ENCODE peak calls at places on chromosomes 4 and X, in ten cellular contexts. R is brain microvascular endothelial cell, Q is HFF-Myc, E is Peyer's patch, V is uterus, O is GM12865, M is AG09309, J is MCF 10A, C is H9, K is transverse colon. N is an unnamed sample.

GRCh38 chr4:105551968-105552746 is at the start of gene ARHGEF38:
- DNase-seq in O (no peak), J (peak; percentile 18), V (no peak), K (peak; percentile 77), R (peak; percentile 17), M (no peak), C (peak; percentile 47), E (no peak), Q (no peak), N (no peak)

GRCh38 chr4:138307319-138307718 is 65.2 kb upstream of the SLC7A11 start:
- DNase-seq in C (no peak), E (no peak), K (no peak), O (peak; percentile 8), M (no peak), J (no peak), R (no peak), V (no peak), Q (no peak), N (no peak)

GRCh38 chr4:93501946-93502345 is 326.6 kb upstream of the ATOH1 start:
- DNase-seq in C (no peak), O (no peak), E (no peak), R (no peak), J (no peak), M (no peak), V (no peak), K (no peak), Q (no peak), N (no peak)

GRCh38 chr4:102761478-102761790 is 666 bp upstream of the MANBA start:
- DNase-seq in M (no peak), V (no peak), R (no peak), Q (no peak), C (no peak), E (no peak), J (no peak), K (peak; percentile 19), O (no peak), N (no peak)

GRCh38 chr4:48813984-48814383 is 16.9 kb upstream of the OCIAD1 start:
- DNase-seq in Q (no peak), R (no peak), M (no peak), V (no peak), J (no peak), K (no peak), E (no peak), C (no peak), O (peak; percentile 78), N (no peak)

GRCh38 chr4:15012017-15012788 is 9.9 kb downstream of the CPEB2 start:
- DNase-seq in J (no peak), V (no peak), K (no peak), Q (no peak), M (no peak), E (no peak), C (no peak), R (no peak), O (no peak), N (no peak)

GRCh38 chrX:136192839-136193414 is 45.6 kb downstream of the FHL1 start:
- DNase-seq in M (no peak), R (no peak), O (no peak), K (no peak), C (no peak), E (no peak), V (no peak), J (no peak), Q (no peak), N (no peak)

GRCh38 chr4:16443504-16444088 is 217.3 kb upstream of the TAPT1 start:
- DNase-seq in K (no peak), C (no peak), R (peak; percentile 39), J (peak; percentile 65), V (no peak), E (no peak), Q (peak; percentile 19), O (peak; percentile 47), M (no peak), N (no peak)

GRCh38 chr4:86706923-86707597 is 112.9 kb downstream of the PTPN13 start:
- DNase-seq in E (no peak), V (no peak), K (no peak), Q (no peak), C (no peak), O (no peak), M (no peak), R (no peak), J (peak; percentile 13), N (no peak)

DNA sequence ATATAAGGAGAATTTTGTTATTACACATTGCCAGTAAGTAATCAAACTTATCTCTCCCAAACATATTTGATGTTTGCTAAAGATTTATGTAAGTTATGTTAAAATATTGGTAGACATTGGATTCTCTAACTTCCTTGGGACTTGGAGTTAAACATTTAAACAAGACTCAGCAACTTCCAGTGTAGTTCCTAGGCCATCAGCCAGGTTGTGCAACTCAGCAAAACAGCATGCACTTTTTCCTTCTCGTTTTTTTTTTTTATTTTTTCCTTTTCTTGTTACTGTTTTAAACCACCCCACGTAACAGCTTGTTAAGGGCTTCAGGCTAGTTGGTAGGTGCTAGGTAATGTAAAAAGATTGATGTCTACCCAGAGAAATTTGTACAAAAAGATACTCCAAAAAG is 510.4 kb downstream of the ANKRD50 start:
- DNase-seq in V (peak; percentile 57), R (no peak), J (peak; percentile 34), K (no peak), E (no peak), Q (no peak), O (no peak), M (no peak), C (no peak), N (no peak)
- TF ChIP-seq CTCF in V (peak; percentile 5), R (peak; percentile 33), J (no peak), K (no peak), E (no peak), Q (no peak), O (no peak), M (no peak), C (no peak), N (no peak)

GRCh38 chr4:156252300-156253016 is 298.8 kb upstream of the CTSO start:
- DNase-seq in J (no peak), R (peak; percentile 57), E (no peak), O (no peak), M (peak; percentile 24), K (no peak), V (no peak), C (no peak), Q (no peak), N (no peak)
- TF ChIP-seq CTCF in J (no peak), R (no peak), E (no peak), O (no peak), M (no peak), K (no peak), V (no peak), C (no peak), Q (no peak), N (no peak)

DNA sequence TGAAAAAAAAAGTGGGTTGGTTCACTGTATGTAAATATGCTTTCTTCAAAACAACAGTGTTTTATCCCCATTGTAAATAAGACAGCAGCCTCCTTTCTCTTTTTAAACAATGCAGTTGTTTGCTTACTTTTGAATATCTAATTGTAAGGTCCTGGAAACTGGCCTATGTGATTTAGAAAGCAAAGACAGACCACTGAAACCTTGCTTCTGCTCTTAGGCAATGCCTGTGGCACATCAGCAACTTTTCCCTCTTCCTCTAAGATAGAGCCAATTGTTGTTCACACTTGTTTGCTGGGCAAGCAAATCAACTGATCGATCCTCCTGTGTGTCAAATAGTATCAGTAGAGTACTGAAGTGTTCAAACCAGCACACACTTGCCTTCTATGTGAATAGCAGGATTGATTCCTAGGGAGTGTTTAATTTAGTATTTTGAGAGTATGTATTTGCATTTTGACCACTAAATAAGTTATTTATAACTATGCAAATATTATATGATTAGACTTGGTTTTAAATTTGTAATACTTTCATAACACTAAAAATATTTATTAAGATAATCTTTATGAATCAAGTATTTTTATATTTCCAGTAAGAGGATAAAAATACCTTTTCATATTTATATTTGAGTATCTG is 55.4 kb upstream of the GRPR start:
- DNase-seq in J (no peak), O (peak; percentile 50), R (no peak), K (no peak), M (no peak), Q (no peak), C (no peak), V (no peak), E (no peak), N (no peak)
- TF ChIP-seq CTCF in J (no peak), O (no peak), R (no peak), K (no peak), M (no peak), Q (no peak), C (no peak), V (no peak), E (no peak), N (no peak)

DNA sequence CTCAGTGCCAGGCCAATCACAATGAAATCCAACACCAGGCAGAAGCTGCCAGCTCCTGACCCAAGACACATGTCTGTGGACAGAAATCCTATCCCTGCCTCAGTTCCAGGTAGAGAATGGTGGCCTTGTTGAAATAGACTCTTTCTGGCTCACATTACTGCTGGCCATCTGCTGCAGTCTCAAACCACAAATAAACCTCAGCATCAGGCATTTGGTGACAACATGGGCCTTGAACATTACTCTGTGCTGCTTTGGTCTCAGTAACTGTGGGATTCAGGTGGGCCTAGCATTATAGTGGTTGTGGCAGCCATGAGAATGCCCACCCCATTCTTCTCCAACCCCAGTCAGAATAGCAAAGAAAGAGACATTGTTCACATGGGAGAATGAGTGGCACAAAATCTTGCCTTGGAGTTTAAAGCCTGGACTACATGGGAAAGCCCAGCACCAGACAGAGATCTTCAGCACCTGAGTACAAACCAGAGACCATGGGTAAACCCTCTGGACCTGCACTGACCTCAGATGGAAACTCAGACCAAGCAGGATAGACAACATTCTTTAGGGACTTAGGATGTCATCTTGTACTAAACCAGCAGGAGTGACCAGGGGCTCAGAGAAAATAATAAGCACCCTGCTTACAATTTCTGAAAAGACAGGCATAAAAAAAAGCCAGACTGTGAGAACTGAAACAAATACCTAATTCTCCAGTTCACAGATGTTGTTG is 50.4 kb upstream of the TRAM1L1 start:
- DNase-seq in M (no peak), J (no peak), O (peak; percentile 26), R (no peak), C (no peak), K (no peak), E (no peak), Q (no peak), V (no peak), N (no peak)
- TF ChIP-seq CTCF in M (no peak), J (no peak), O (no peak), R (no peak), C (no peak), K (no peak), E (no peak), Q (no peak), V (no peak), N (no peak)

GRCh38 chr4:74794341-74794801 is at the start of gene BTC:
- DNase-seq in K (peak; percentile 76), Q (no peak), O (peak; percentile 2), R (no peak), C (peak; percentile 58), V (peak; percentile 23), E (no peak), M (no peak), J (peak; percentile 81), N (peak; percentile 45)
- TF ChIP-seq CTCF in K (peak; percentile 66), Q (peak; percentile 27), O (no peak), R (peak; percentile 65), C (peak; percentile 48), V (peak; percentile 28), E (no peak), M (peak; percentile 34), J (peak; percentile 62), N (no peak)

GRCh38 chr4:169286562-169287301 is 16.0 kb upstream of the SH3RF1 start:
- DNase-seq in C (no peak), E (no peak), Q (no peak), R (no peak), K (no peak), M (no peak), J (peak; percentile 56), O (peak; percentile 33), V (no peak), N (no peak)
- TF ChIP-seq CTCF in C (peak; percentile 55), E (no peak), Q (peak; percentile 25), R (peak; percentile 43), K (no peak), M (peak; percentile 15), J (no peak), O (peak; percentile 32), V (no peak), N (peak; percentile 32)